ENCODE peak calls at places on chromosomes 3 and 15, in six cellular contexts. O, U, L, C, A and R are unnamed samples.
A peak's percentile ranks its signal among the peaks of the same experiment; 100 is the strongest.

GRCh38 chr3:161412117-161412516 is 40.8 kb upstream of the SPTSSB start:
- DNase-seq in O (no peak), U (no peak), L (no peak), C (no peak), A (no peak), R (no peak)

GRCh38 chr15:45612790-45613415 is 21.9 kb upstream of the SQOR start:
- DNase-seq in O (no peak), U (peak; percentile 29), L (no peak), C (no peak), A (no peak), R (no peak)

GRCh38 chr3:39166134-39166710 is 12.8 kb upstream of the CSRNP1 start:
- DNase-seq in O (no peak), U (peak; percentile 92), L (peak; percentile 53), C (no peak), A (no peak), R (peak; percentile 84)

GRCh38 chr3:62229908-62230307 is 143.4 kb downstream of the FEZF2 start:
- DNase-seq in O (no peak), U (peak; percentile 19), L (no peak), C (no peak), A (no peak), R (no peak)

GRCh38 chr3:148902173-148902791 is 37.2 kb downstream of the CPA3 start:
- DNase-seq in O (no peak), U (peak; percentile 59), L (no peak), C (no peak), A (no peak), R (no peak)

GRCh38 chr15:92655178-92655995 is at the start of gene FAM174B:
- DNase-seq in O (no peak), U (peak; percentile 52), L (peak; percentile 56), C (peak; percentile 69), A (peak; percentile 54), R (no peak)

GRCh38 chr15:64636541-64636940 is 138.8 kb downstream of the RBPMS2 start:
- DNase-seq in O (no peak), U (peak; percentile 64), L (no peak), C (no peak), A (no peak), R (no peak)

GRCh38 chr15:62606376-62607164 is 436.0 kb upstream of the TPM1 start:
- DNase-seq in O (peak; percentile 65), U (peak; percentile 97), L (no peak), C (no peak), A (no peak), R (peak; percentile 85)

GRCh38 chr15:80431635-80432034 is 27.5 kb downstream of the ARNT2 start:
- DNase-seq in O (no peak), U (no peak), L (no peak), C (no peak), A (no peak), R (no peak)

GRCh38 chr3:59388555-59389280 is 338.9 kb upstream of the CFAP20DC start:
- DNase-seq in O (peak; percentile 4), U (no peak), L (no peak), C (no peak), A (no peak), R (no peak)

GRCh38 chr3:125374996-125375941 is at the start of gene ZNF148:
- DNase-seq in O (peak; percentile 54), U (peak; percentile 93), L (peak; percentile 95), C (peak; percentile 91), A (peak; percentile 92), R (peak; percentile 86)

GRCh38 chr15:96422153-96422552 is 91.7 kb downstream of the NR2F2 start:
- DNase-seq in O (no peak), U (no peak), L (no peak), C (peak; percentile 61), A (no peak), R (no peak)

DNA sequence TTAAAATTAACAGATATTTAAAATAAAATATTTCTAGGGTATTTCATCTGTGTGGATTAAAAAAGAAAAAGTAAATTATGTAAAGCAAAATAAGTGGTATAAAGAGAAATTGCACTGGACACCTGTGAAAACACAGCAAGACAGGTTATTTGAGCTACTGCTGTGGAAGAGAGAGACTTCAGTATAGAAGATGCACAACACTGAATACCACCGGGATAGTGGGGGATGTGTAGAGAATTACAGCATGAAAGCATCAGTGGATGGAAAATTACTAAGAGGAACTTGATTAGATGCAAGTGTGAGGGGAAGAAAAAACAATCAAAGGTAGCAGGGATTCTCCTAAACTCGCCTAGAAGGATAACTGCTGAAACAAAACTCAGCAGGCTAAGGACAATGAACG is 1242.5 kb upstream of the GBE1 start:
- DNase-seq in O (no peak), U (no peak), L (no peak), C (no peak), A (no peak), R (no peak)
- H3K4me1 ChIP-seq in O (no peaks in the 10 kb centered on the region), U (no peaks in the 10 kb centered on the region), L (no peaks in the 10 kb centered on the region), C (no peaks in the 10 kb centered on the region), A (no peaks in the 10 kb centered on the region), R (no peaks in the 10 kb centered on the region)

GRCh38 chr3:52844290-52844985 is 9.6 kb upstream of the MUSTN1 start:
- DNase-seq in O (no peak), U (no peak), L (no peak), C (no peak), A (no peak), R (no peak)
- H3K27ac ChIP-seq in O (no peak overlapping the region), U (no peak overlapping the region), L (no peak overlapping the region), C (peak overlapping the region; percentile 75), A (no peak overlapping the region), R (no peak overlapping the region)

GRCh38 chr15:74995779-74996765 is 709 bp downstream of the SCAMP5 start:
- DNase-seq in O (no peak), U (peak; percentile 11), L (peak; percentile 58), C (peak; percentile 30), A (peak; percentile 52), R (no peak)

GRCh38 chr15:74994236-74994635 is 1.1 kb upstream of the SCAMP5 start:
- DNase-seq in O (no peak), U (no peak), L (no peak), C (no peak), A (no peak), R (no peak)

GRCh38 chr15:74997161-74997942 is 2.0 kb downstream of the SCAMP5 start:
- DNase-seq in O (no peak), U (peak; percentile 25), L (no peak), C (no peak), A (no peak), R (no peak)

GRCh38 chr15:74994685-74995084 is 678 bp upstream of the SCAMP5 start:
- DNase-seq in O (no peak), U (no peak), L (no peak), C (no peak), A (no peak), R (no peak)

DNA sequence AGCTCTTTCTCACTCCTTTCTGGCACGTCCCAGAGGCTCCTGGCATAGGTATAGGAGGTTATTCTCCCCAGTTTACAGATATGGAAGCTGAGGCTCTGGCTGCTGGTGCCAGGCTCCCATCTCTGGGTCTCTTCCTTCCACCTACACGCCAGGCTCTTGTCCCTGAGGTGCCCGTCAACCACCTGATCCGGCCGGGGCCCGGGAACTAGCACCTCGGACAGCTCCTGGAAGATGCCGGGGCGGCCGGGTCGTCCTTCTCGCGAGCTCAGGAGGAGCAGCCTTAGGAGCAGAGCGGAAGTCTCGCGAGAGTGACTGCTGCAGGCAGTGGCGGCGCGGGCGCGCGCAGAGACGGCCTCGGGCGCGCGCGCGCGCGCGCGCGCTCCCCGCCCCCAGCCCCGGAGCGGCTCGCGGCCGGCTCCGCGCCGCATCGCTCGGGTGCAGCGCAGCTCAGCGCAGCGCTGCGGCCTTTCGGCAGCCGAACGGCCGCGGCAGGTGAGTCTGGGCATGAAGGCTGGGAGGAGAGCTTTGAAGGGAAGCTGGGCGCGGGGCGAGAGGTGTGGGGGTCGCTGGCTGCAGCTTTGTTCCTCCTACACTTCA is at the start of gene SCAMP5:
- DNase-seq in O (peak; percentile 68), U (peak; percentile 94), L (peak; percentile 97), C (peak; percentile 97), A (peak; percentile 97), R (peak; percentile 94)
- H3K4me3 ChIP-seq in O (peak within 1 kb of the TSS; percentile 63), U (peak within 1 kb of the TSS; percentile 71), L (peak within 1 kb of the TSS; percentile 54), C (peak within 1 kb of the TSS; percentile 84), A (peak within 1 kb of the TSS; percentile 55), R (peak within 1 kb of the TSS; percentile 43)

GRCh38 chr3:64351713-64352595 is 126.7 kb upstream of the PRICKLE2 start:
- DNase-seq in O (peak; percentile 32), U (peak; percentile 63), L (no peak), C (peak; percentile 46), A (no peak), R (peak; percentile 78)

GRCh38 chr3:64354956-64355355 is 129.7 kb upstream of the PRICKLE2 start:
- DNase-seq in O (no peak), U (no peak), L (no peak), C (no peak), A (no peak), R (no peak)

GRCh38 chr3:64352596-64352989 is 127.3 kb upstream of the PRICKLE2 start:
- DNase-seq in O (no peak), U (no peak), L (no peak), C (no peak), A (no peak), R (no peak)

GRCh38 chr3:64354221-64354620 is 129.0 kb upstream of the PRICKLE2 start:
- DNase-seq in O (peak; percentile 13), U (no peak), L (no peak), C (no peak), A (no peak), R (peak; percentile 76)

DNA sequence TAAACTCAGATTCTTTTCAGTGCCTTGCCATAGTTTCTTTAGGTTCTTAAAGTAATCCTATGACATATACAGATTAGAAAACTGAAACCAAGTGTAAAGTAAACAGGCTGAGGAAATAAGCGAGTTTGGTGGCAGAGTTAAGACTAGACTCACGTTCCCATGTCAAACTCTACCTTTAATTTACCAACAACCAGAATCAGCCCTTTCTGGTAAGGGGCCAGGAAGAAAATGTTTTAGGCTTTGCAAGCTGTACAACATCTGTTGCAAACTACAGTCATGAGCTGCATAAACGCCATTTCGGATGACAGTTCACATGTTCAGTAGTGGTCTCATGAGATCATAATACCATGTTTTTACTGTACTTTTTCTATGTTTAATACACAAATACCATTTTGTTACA is 128.0 kb upstream of the PRICKLE2 start:
- DNase-seq in O (no peak), U (peak; percentile 39), L (no peak), C (no peak), A (no peak), R (peak; percentile 44)
- H3K4me1 ChIP-seq in O (peaks cover 42% of the 10 kb centered on the region), U (peaks cover 12% of the 10 kb centered on the region), L (no peaks in the 10 kb centered on the region), C (peaks cover 20% of the 10 kb centered on the region), A (no peaks in the 10 kb centered on the region), R (peaks cover 81% of the 10 kb centered on the region)

DNA sequence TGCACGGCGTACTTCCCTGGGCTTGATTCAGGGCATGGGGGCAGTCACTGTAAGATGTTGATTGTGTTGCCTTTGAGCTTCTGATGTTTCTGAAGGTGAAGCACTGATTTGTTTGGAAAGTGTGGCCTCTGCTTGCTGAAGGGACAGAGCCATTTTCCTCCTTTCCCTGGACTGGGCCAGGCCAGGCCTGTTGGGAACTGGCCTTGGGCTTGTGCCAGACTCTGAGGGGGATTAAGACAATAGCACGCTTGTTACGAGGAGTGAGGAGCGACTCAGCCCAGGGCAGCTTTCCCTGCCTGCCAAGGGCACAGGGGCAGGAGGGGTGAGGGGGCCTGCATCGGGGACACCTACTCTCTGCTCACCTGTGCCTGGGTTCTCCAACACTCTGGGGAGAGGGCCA is 42.9 kb downstream of the LINGO1 start:
- DNase-seq in O (no peak), U (peak; percentile 76), L (no peak), C (no peak), A (no peak), R (no peak)
- H3K27ac ChIP-seq in O (no peak overlapping the region), U (no peak overlapping the region), L (no peak overlapping the region), C (no peak overlapping the region), A (no peak overlapping the region), R (no peak overlapping the region)

DNA sequence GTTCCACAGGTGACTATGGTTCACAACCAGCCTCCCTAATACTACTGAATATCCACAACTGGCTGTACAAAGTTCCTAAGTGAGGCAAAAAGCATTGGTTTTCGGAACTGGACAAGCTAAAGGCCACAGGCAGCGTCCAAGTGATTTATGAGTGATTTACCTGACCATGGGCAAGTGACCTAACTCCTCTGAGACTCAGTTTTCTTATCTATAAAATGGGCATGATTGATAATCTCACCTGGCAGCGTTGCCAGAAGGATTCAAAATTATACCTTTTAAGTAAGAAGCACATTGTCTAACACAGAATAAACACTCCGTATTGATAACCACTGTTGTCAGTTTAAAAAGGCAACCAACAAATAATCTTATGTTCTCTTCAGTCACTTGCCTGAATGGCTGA is 29.8 kb downstream of the ADAMTS9 start:
- DNase-seq in O (no peak), U (no peak), L (no peak), C (no peak), A (no peak), R (no peak)
- H3K4me3 ChIP-seq in O (no peak overlapping the region), U (no peak overlapping the region), L (no peak overlapping the region), C (no peak overlapping the region), A (no peak overlapping the region), R (no peak overlapping the region)